ENCODE peak calls at places on chromosome 5, in six cellular contexts. V is HCT116, Z is HepG2, S is K562, O is GM12878, T is SK-N-SH. A is an unnamed sample.

GRCh38 chr5:98031926-98032325 is 741.5 kb upstream of the RGMB start:
- DNase-seq in V (no peak), Z (no peak), S (no peak), O (no peak), T (no peak), A (no peak)

GRCh38 chr5:33260098-33260497 is 180.7 kb upstream of the TARS1 start:
- DNase-seq in V (no peak), Z (no peak), S (no peak), O (no peak), T (no peak), A (no peak)

GRCh38 chr5:147509710-147510651 is at the start of gene DPYSL3:
- DNase-seq in V (peak; percentile 15), Z (no peak), S (no peak), O (no peak), T (peak; percentile 84), A (no peak)

GRCh38 chr5:114450516-114450909 is 88.6 kb downstream of the KCNN2 start:
- DNase-seq in V (no peak), Z (no peak), S (no peak), O (no peak), T (peak; percentile 11), A (no peak)

GRCh38 chr5:19920761-19921160 is 67.2 kb downstream of the CDH18 start:
- DNase-seq in V (no peak), Z (no peak), S (no peak), O (no peak), T (no peak), A (no peak)

GRCh38 chr5:78718827-78719226 is 70.3 kb upstream of the LHFPL2 start:
- DNase-seq in V (no peak), Z (no peak), S (no peak), O (no peak), T (no peak), A (no peak)

GRCh38 chr5:150114102-150114641 is 27.8 kb upstream of the CSF1R start:
- DNase-seq in V (no peak), Z (no peak), S (peak; percentile 49), O (no peak), T (peak; percentile 36), A (no peak)

GRCh38 chr5:40124367-40124766 is 555.3 kb upstream of the PTGER4 start:
- DNase-seq in V (peak; percentile 27), Z (no peak), S (no peak), O (no peak), T (no peak), A (no peak)

GRCh38 chr5:17180957-17181723 is 36.3 kb upstream of the BASP1 start:
- DNase-seq in V (no peak), Z (peak; percentile 13), S (no peak), O (no peak), T (peak; percentile 19), A (peak; percentile 72)
- TF ChIP-seq REST in V (no peak), Z (no peak), S (no peak), O (no peak), T (no peak), A (no peak)

DNA sequence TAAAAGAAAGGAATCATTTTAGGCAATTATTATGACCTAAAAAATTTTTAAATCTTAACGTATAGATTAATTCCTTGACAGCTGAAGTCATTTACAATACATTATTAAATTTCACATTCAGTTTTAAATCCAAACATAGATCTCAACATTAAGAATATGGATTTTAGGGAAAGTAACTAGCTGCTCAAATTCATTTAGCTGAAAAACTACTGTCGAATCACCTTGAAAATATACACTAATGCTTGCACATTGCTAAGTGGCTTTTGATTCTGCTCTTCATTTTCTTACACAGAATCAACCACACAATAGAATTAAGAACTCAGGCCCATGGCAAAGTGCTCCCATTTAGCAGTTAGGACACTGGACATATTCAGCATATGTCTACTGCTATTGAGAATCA is 454.2 kb downstream of the RAB3C start:
- DNase-seq in V (no peak), Z (no peak), S (no peak), O (no peak), T (no peak), A (no peak)
- H3K4me1 ChIP-seq in V (peaks cover 2% of the 10 kb centered on the region), Z (peaks cover 54% of the 10 kb centered on the region), S (no peaks in the 10 kb centered on the region), O (peaks cover 5% of the 10 kb centered on the region), T (peaks cover 26% of the 10 kb centered on the region), A (no peaks in the 10 kb centered on the region)

DNA sequence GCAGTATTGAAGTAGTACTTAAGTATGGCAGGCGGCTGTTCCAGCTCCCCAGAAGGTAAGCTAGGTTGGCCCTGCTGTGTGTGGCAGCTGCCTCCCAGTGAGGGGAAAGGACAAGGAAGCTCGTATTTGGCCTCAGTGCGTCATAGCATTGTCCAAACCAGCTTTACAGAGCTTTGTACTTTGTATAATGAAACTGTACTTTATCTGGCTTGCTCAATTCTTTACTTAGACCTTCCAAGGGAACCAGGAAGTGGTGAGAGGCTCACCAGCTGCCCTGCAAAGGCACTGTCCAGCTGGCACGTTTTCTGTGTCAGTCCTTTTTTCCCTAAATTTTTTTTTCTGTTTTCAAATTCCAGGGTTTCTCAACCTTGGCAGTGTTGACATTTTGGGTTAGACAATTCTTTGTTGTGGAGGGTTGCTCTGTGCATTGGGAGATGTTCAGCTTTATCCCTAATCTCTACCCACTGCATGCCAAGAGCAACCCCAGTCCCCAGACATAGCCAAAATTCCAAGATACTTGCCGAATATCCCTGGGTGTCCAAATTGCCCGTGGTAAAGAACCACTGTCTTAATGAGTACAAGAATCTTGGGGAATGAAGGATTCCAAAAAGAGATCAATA is 474.5 kb downstream of the LRRC70 start:
- DNase-seq in V (no peak), Z (no peak), S (no peak), O (no peak), T (no peak), A (no peak)
- TF ChIP-seq SIN3A in V (no peak), Z (no peak), S (no peak), O (no peak), T (no peak), A (no peak)

GRCh38 chr5:122408592-122409219 is 96.7 kb downstream of the SNCAIP start:
- DNase-seq in V (no peak), Z (no peak), S (no peak), O (no peak), T (no peak), A (no peak)
- TF ChIP-seq REST in V (no peak), Z (no peak), S (no peak), O (no peak), T (no peak), A (no peak)

GRCh38 chr5:141483842-141484241 is 988 bp upstream of the PCDHGC4 start:
- DNase-seq in V (no peak), Z (no peak), S (no peak), O (no peak), T (no peak), A (no peak)
- H3K4me1 ChIP-seq in V (no peaks in the 10 kb centered on the region), Z (no peaks in the 10 kb centered on the region), S (no peaks in the 10 kb centered on the region), O (peaks cover 9% of the 10 kb centered on the region), T (peaks cover 46% of the 10 kb centered on the region), A (no peaks in the 10 kb centered on the region)

GRCh38 chr5:158797498-158797845 is 302.2 kb downstream of the EBF1 start:
- DNase-seq in V (no peak), Z (no peak), S (no peak), O (no peak), T (no peak), A (no peak)

GRCh38 chr5:158792186-158792585 is 307.5 kb downstream of the EBF1 start:
- DNase-seq in V (no peak), Z (no peak), S (no peak), O (no peak), T (no peak), A (no peak)

GRCh38 chr5:158798140-158798539 is 301.6 kb downstream of the EBF1 start:
- DNase-seq in V (no peak), Z (no peak), S (no peak), O (no peak), T (no peak), A (no peak)

GRCh38 chr5:158801286-158801685 is 298.4 kb downstream of the EBF1 start:
- DNase-seq in V (no peak), Z (no peak), S (no peak), O (no peak), T (no peak), A (no peak)

GRCh38 chr5:158796812-158797497 is 302.8 kb downstream of the EBF1 start:
- DNase-seq in V (no peak), Z (no peak), S (no peak), O (no peak), T (no peak), A (no peak)
- TF ChIP-seq SIN3A in V (no peak), Z (no peak), S (no peak), O (no peak), T (no peak), A (no peak)

DNA sequence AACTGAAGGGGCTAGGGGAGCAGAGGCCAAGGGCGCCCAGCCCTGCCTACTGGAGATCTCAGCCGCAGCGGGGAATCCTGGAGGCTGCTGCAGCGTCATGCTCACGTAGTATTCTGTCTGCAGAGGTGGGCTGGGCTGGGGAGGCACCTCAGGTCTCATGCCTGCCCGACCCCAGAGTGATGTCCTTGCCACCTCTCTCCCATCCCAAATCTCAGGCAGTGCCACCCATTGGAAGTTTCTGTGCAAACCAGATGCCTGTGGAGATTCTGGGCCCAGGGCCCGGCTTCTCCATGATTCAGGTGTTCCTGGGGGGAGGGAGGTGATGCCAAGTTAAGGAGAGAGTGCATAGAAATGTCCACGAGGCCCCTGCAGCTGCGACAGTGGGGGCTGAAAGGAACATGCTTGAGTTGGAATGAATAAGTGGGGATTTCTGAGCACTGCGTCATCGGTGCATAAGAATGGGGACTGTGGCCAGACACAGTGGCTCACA is 72.0 kb downstream of the ANKRD33B start:
- DNase-seq in V (no peak), Z (no peak), S (no peak), O (no peak), T (no peak), A (no peak)
- TF ChIP-seq REST in V (no peak), Z (no peak), S (no peak), O (no peak), T (no peak), A (no peak)

GRCh38 chr5:159181152-159181551 is 28.2 kb downstream of the RNF145 start:
- DNase-seq in V (no peak), Z (no peak), S (no peak), O (peak; percentile 51), T (no peak), A (no peak)
- H3K4me1 ChIP-seq in V (peaks cover 4% of the 10 kb centered on the region), Z (peaks cover 44% of the 10 kb centered on the region), S (peaks cover 5% of the 10 kb centered on the region), O (peaks cover 12% of the 10 kb centered on the region), T (no peaks in the 10 kb centered on the region), A (peaks cover 9% of the 10 kb centered on the region)

GRCh38 chr5:28708472-28708871 is 1670.1 kb upstream of the CDH9 start:
- DNase-seq in V (no peak), Z (no peak), S (no peak), O (no peak), T (no peak), A (no peak)

GRCh38 chr5:28707706-28708105 is 1669.3 kb upstream of the CDH9 start:
- DNase-seq in V (no peak), Z (no peak), S (no peak), O (no peak), T (no peak), A (no peak)

GRCh38 chr5:28714887-28715286 is 1676.5 kb upstream of the CDH9 start:
- DNase-seq in V (no peak), Z (no peak), S (no peak), O (no peak), T (no peak), A (no peak)

GRCh38 chr5:28710360-28710759 is 1672.0 kb upstream of the CDH9 start:
- DNase-seq in V (no peak), Z (no peak), S (peak; percentile 10), O (no peak), T (peak; percentile 7), A (no peak)
- TF ChIP-seq SIN3A in V (no peak), Z (no peak), S (no peak), O (no peak), T (no peak), A (no peak)

GRCh38 chr5:14189680-14190079 is 46.5 kb downstream of the TRIO start:
- DNase-seq in V (no peak), Z (no peak), S (no peak), O (no peak), T (no peak), A (no peak)
- TF ChIP-seq REST in V (no peak), Z (no peak), S (no peak), O (no peak), T (no peak), A (no peak)

A was measured in Panc1.